ENCODE peak calls at places on chromosomes 11 and 22, in five cellular contexts. One of them, this sample, is unnamed.

GRCh38 chr22:23204541-23205157 is 24.3 kb downstream of the BCR start:
- DNase-seq in H7: peak; percentile 32
- DNase-seq in uterus: peak; percentile 59
- DNase-seq in OCI-M1: no peak
- DNase-seq in OCI-LY7: no peak
- DNase-seq in this sample: peak; percentile 62

GRCh38 chr11:117618273-117618672 is 178.7 kb downstream of the DSCAML1 start:
- DNase-seq in OCI-M1: no peak
- DNase-seq in H7: no peak
- DNase-seq in OCI-LY7: no peak
- DNase-seq in uterus: no peak
- DNase-seq in this sample: no peak

GRCh38 chr11:95461858-95462257 is 230.9 kb upstream of the SESN3 start:
- DNase-seq in uterus: no peak
- DNase-seq in OCI-LY7: peak; percentile 2
- DNase-seq in H7: no peak
- DNase-seq in OCI-M1: no peak
- DNase-seq in this sample: no peak

GRCh38 chr11:47149781-47150180 is 26.9 kb downstream of the ARFGAP2 start:
- DNase-seq in OCI-LY7: no peak
- DNase-seq in OCI-M1: no peak
- DNase-seq in H7: no peak
- DNase-seq in uterus: no peak
- DNase-seq in this sample: no peak

GRCh38 chr11:80727315-80727714 is 1286.5 kb upstream of the TENM4 start:
- DNase-seq in uterus: no peak
- DNase-seq in OCI-LY7: no peak
- DNase-seq in OCI-M1: peak; percentile 84
- DNase-seq in H7: peak; percentile 38
- DNase-seq in this sample: no peak

GRCh38 chr11:60970369-60970774 is 1.1 kb upstream of the CD6 start:
- DNase-seq in OCI-LY7: peak; percentile 66
- DNase-seq in OCI-M1: peak; percentile 68
- DNase-seq in H7: peak; percentile 86
- DNase-seq in uterus: no peak
- DNase-seq in this sample: peak; percentile 65

GRCh38 chr11:120647681-120648080 is 136.1 kb downstream of the GRIK4 start:
- DNase-seq in H7: no peak
- DNase-seq in uterus: no peak
- DNase-seq in OCI-M1: no peak
- DNase-seq in OCI-LY7: no peak
- DNase-seq in this sample: no peak

GRCh38 chr11:12215192-12215591 is 104.8 kb downstream of the MICAL2 start:
- DNase-seq in H7: peak; percentile 37
- DNase-seq in OCI-M1: no peak
- DNase-seq in OCI-LY7: no peak
- DNase-seq in uterus: no peak
- DNase-seq in this sample: no peak

GRCh38 chr22:30313527-30314385 is 13.0 kb downstream of the TBC1D10A start:
- DNase-seq in H7: no peak
- DNase-seq in OCI-LY7: no peak
- DNase-seq in uterus: no peak
- DNase-seq in OCI-M1: no peak
- DNase-seq in this sample: no peak

GRCh38 chr11:75388386-75389275 is 10.7 kb upstream of the RPS3 start:
- DNase-seq in H7: peak; percentile 83
- DNase-seq in uterus: peak; percentile 62
- DNase-seq in OCI-M1: peak; percentile 99
- DNase-seq in OCI-LY7: peak; percentile 70
- DNase-seq in this sample: peak; percentile 84

GRCh38 chr11:23932485-23932898 is 564.4 kb upstream of the LUZP2 start:
- DNase-seq in OCI-M1: peak; percentile 26
- DNase-seq in H7: no peak
- DNase-seq in OCI-LY7: no peak
- DNase-seq in uterus: no peak
- DNase-seq in this sample: no peak

GRCh38 chr11:6268811-6269210 is 9.2 kb downstream of the CCKBR start:
- DNase-seq in H7: no peak
- DNase-seq in OCI-LY7: no peak
- DNase-seq in OCI-M1: no peak
- DNase-seq in uterus: no peak
- DNase-seq in this sample: no peak

GRCh38 chr11:19633276-19633675 is 79.4 kb upstream of the NAV2 start:
- DNase-seq in uterus: peak; percentile 44
- DNase-seq in OCI-LY7: no peak
- DNase-seq in H7: no peak
- DNase-seq in OCI-M1: no peak
- DNase-seq in this sample: no peak

GRCh38 chr11:71293961-71294782 is 41.8 kb upstream of the SHANK2 start:
- DNase-seq in H7: no peak
- DNase-seq in uterus: no peak
- DNase-seq in OCI-M1: no peak
- DNase-seq in OCI-LY7: no peak
- DNase-seq in this sample: peak; percentile 53

GRCh38 chr22:28435960-28436359 is 243.7 kb downstream of the TTC28 start:
- DNase-seq in H7: no peak
- DNase-seq in uterus: no peak
- DNase-seq in OCI-LY7: no peak
- DNase-seq in OCI-M1: no peak
- DNase-seq in this sample: no peak

GRCh38 chr11:70398834-70399680 is 728 bp downstream of the CTTN start:
- DNase-seq in uterus: peak; percentile 37
- DNase-seq in H7: peak; percentile 76
- DNase-seq in OCI-M1: no peak
- DNase-seq in OCI-LY7: peak; percentile 14
- DNase-seq in this sample: peak; percentile 67

GRCh38 chr11:123493393-123494063 is 63.5 kb downstream of the GRAMD1B start:
- DNase-seq in uterus: no peak
- DNase-seq in OCI-M1: no peak
- DNase-seq in H7: peak; percentile 53
- DNase-seq in OCI-LY7: no peak
- DNase-seq in this sample: no peak

GRCh38 chr11:96200243-96200642 is 142.8 kb downstream of the MAML2 start:
- DNase-seq in OCI-LY7: no peak
- DNase-seq in uterus: no peak
- DNase-seq in H7: no peak
- DNase-seq in OCI-M1: no peak
- DNase-seq in this sample: no peak

GRCh38 chr11:72599325-72600117 is 74.7 kb downstream of the PDE2A start:
- DNase-seq in OCI-LY7: no peak
- DNase-seq in uterus: no peak
- DNase-seq in OCI-M1: no peak
- DNase-seq in H7: no peak
- DNase-seq in this sample: no peak

GRCh38 chr11:85483861-85484260 is 143.3 kb downstream of the DLG2 start:
- DNase-seq in H7: no peak
- DNase-seq in OCI-LY7: no peak
- DNase-seq in uterus: no peak
- DNase-seq in OCI-M1: no peak
- DNase-seq in this sample: no peak

GRCh38 chr22:19723165-19723989 is at the start of gene GP1BB:
- DNase-seq in OCI-LY7: no peak
- DNase-seq in H7: peak; percentile 88
- DNase-seq in uterus: no peak
- DNase-seq in OCI-M1: peak; percentile 98
- DNase-seq in this sample: no peak

GRCh38 chr22:45036154-45036553 is 26.3 kb upstream of the PHF21B start:
- DNase-seq in OCI-M1: no peak
- DNase-seq in H7: no peak
- DNase-seq in uterus: peak; percentile 52
- DNase-seq in OCI-LY7: no peak
- DNase-seq in this sample: no peak

GRCh38 chr11:94583885-94584500 is 16.8 kb downstream of the PIWIL4 start:
- DNase-seq in OCI-M1: no peak
- DNase-seq in uterus: no peak
- DNase-seq in OCI-LY7: no peak
- DNase-seq in H7: no peak
- DNase-seq in this sample: no peak

GRCh38 chr22:35961480-35961902 is 67.1 kb downstream of the RBFOX2 start:
- DNase-seq in uterus: peak; percentile 73
- DNase-seq in OCI-LY7: no peak
- DNase-seq in OCI-M1: no peak
- DNase-seq in H7: peak; percentile 44
- DNase-seq in this sample: no peak

GRCh38 chr11:118226294-118226693 is 1.5 kb upstream of the JAML start:
- DNase-seq in H7: no peak
- DNase-seq in OCI-M1: peak; percentile 69
- DNase-seq in OCI-LY7: no peak
- DNase-seq in uterus: no peak
- DNase-seq in this sample: no peak

GRCh38 chr22:27668828-27669797 is 132.4 kb downstream of the MN1 start:
- DNase-seq in uterus: peak; percentile 23
- DNase-seq in H7: no peak
- DNase-seq in OCI-LY7: no peak
- DNase-seq in OCI-M1: peak; percentile 76
- DNase-seq in this sample: no peak

GRCh38 chr11:44621784-44622183 is 56.3 kb downstream of the CD82 start:
- DNase-seq in H7: peak; percentile 23
- DNase-seq in uterus: peak; percentile 8
- DNase-seq in OCI-M1: no peak
- DNase-seq in OCI-LY7: no peak
- DNase-seq in this sample: peak; percentile 46

GRCh38 chr11:108734956-108735559 is 70.2 kb downstream of the DDX10 start:
- DNase-seq in uterus: no peak
- DNase-seq in OCI-M1: peak; percentile 85
- DNase-seq in H7: no peak
- DNase-seq in OCI-LY7: peak; percentile 53
- DNase-seq in this sample: no peak

GRCh38 chr22:48367731-48368130 is 1459.9 kb downstream of the BRD1 start:
- DNase-seq in OCI-M1: no peak
- DNase-seq in OCI-LY7: no peak
- DNase-seq in H7: no peak
- DNase-seq in uterus: no peak
- DNase-seq in this sample: no peak